ENCODE peak calls at places on chromosomes 6 and 20, in seven cellular contexts. E, R, Z, K, F, D and H are unnamed samples.

GRCh38 chr20:37821691-37822655 is 81.0 kb upstream of the VSTM2L start:
- DNase-seq in E (peak; percentile 84), Z (no peak), K (no peak), D (no peak), R (no peak), F (no peak), H (no peak)

GRCh38 chr6:139981810-139982550 is 607.5 kb upstream of the CITED2 start:
- DNase-seq in F (no peak), D (no peak), R (no peak), Z (peak; percentile 70), K (no peak), E (no peak), H (no peak)

GRCh38 chr20:36919715-36920333 is 31.7 kb downstream of the SAMHD1 start:
- DNase-seq in Z (peak; percentile 69), R (peak; percentile 60), K (no peak), F (peak; percentile 24), E (no peak), D (no peak), H (no peak)

GRCh38 chr6:95142101-95142500 is 435.2 kb upstream of the MANEA start:
- DNase-seq in E (no peak), K (no peak), D (no peak), Z (no peak), R (no peak), F (no peak), H (no peak)

GRCh38 chr6:43671011-43671800 is 16.4 kb downstream of the MRPS18A start:
- DNase-seq in K (no peak), R (no peak), F (no peak), E (no peak), Z (no peak), D (no peak), H (no peak)

GRCh38 chr6:137866200-137866913 is 702 bp upstream of the TNFAIP3 start:
- DNase-seq in F (no peak), E (no peak), R (peak; percentile 57), Z (no peak), D (peak; percentile 85), K (peak; percentile 52), H (peak; percentile 82)

GRCh38 chr6:138815797-138816528 is 20.1 kb downstream of the ECT2L start:
- DNase-seq in F (no peak), E (peak; percentile 33), D (no peak), Z (peak; percentile 76), R (peak; percentile 56), K (no peak), H (no peak)

GRCh38 chr20:32524871-32525501 is 60.1 kb downstream of the NOL4L start:
- DNase-seq in Z (peak; percentile 88), R (no peak), D (peak; percentile 83), F (no peak), E (no peak), K (peak; percentile 77), H (peak; percentile 68)

GRCh38 chr6:1608976-1609661 is 596 bp upstream of the FOXC1 start:
- DNase-seq in Z (peak; percentile 48), F (no peak), K (peak; percentile 62), D (peak; percentile 88), E (no peak), R (peak; percentile 52), H (no peak)

GRCh38 chr6:155014715-155015300 is 19.7 kb downstream of the TIAM2 start:
- DNase-seq in K (no peak), E (peak; percentile 68), F (no peak), Z (no peak), R (no peak), D (peak; percentile 40), H (no peak)

GRCh38 chr6:72218125-72218524 is 331.8 kb downstream of the RIMS1 start:
- DNase-seq in Z (peak; percentile 53), K (no peak), D (no peak), R (peak; percentile 17), F (no peak), E (no peak), H (no peak)

GRCh38 chr6:157547112-157547511 is 166.1 kb downstream of the ZDHHC14 start:
- DNase-seq in K (no peak), F (no peak), E (no peak), D (no peak), Z (no peak), R (no peak), H (no peak)

GRCh38 chr6:35402136-35402855 is 49.8 kb upstream of the FANCE start:
- DNase-seq in D (no peak), E (no peak), F (no peak), K (no peak), Z (no peak), R (peak; percentile 56), H (no peak)

GRCh38 chr6:25278557-25278913 is 639 bp upstream of the CARMIL1 start:
- DNase-seq in E (no peak), D (no peak), R (no peak), Z (no peak), F (no peak), K (no peak), H (no peak)

GRCh38 chr6:29524982-29525639 is 34.4 kb downstream of the UBD start:
- DNase-seq in D (no peak), R (no peak), F (no peak), K (no peak), Z (no peak), E (no peak), H (no peak)

GRCh38 chr6:145669627-145670034 is 65.7 kb downstream of the EPM2A start:
- DNase-seq in Z (no peak), R (no peak), E (peak; percentile 31), D (no peak), K (no peak), F (no peak), H (no peak)

GRCh38 chr6:84847349-84848160 is 83.2 kb upstream of the TBX18 start:
- DNase-seq in Z (no peak), K (no peak), E (no peak), F (no peak), D (no peak), R (no peak), H (no peak)

GRCh38 chr6:9437836-9438235 is 977.0 kb downstream of the TFAP2A start:
- DNase-seq in D (no peak), K (no peak), F (no peak), Z (no peak), R (no peak), E (no peak), H (no peak)

GRCh38 chr20:52783769-52784168 is 188.4 kb upstream of the TSHZ2 start:
- DNase-seq in D (no peak), E (no peak), Z (no peak), R (no peak), F (no peak), K (no peak), H (no peak)

GRCh38 chr6:169890901-169891300 is 139.5 kb downstream of the ERMARD start:
- DNase-seq in E (no peak), F (no peak), K (no peak), R (no peak), Z (no peak), D (no peak), H (no peak)

GRCh38 chr6:166009385-166010031 is 158.1 kb downstream of the TBXT start:
- DNase-seq in E (no peak), Z (no peak), K (no peak), F (no peak), D (no peak), R (no peak), H (no peak)

GRCh38 chr6:100257661-100258395 is 206.9 kb downstream of the SIM1 start:
- DNase-seq in Z (peak; percentile 6), K (no peak), F (no peak), R (peak; percentile 28), E (peak; percentile 23), D (no peak), H (no peak)

GRCh38 chr20:49712918-49713778 is 530 bp downstream of the B4GALT5 start:
- DNase-seq in E (no peak), F (no peak), Z (peak; percentile 48), D (peak; percentile 71), R (no peak), K (no peak), H (peak; percentile 66)

GRCh38 chr6:19472850-19473249 is 364.3 kb upstream of the ID4 start:
- DNase-seq in E (no peak), R (no peak), D (no peak), F (no peak), Z (no peak), K (no peak), H (no peak)

GRCh38 chr6:44642870-44643522 is 255.5 kb downstream of the CDC5L start:
- DNase-seq in K (no peak), E (no peak), R (no peak), Z (no peak), D (no peak), F (no peak), H (no peak)